ENCODE peak calls at places on chromosomes 16 and 17, in five cellular contexts. B is cardiac muscle cell, G is neural crest cell, N is BJ, Z is brain microvascular endothelial cell. R is an unnamed sample.

GRCh38 chr17:80345321-80345720 is 69.6 kb upstream of the ENDOV start:
- DNase-seq in B (no peak), G (no peak), N (no peak), Z (no peak), R (no peak)

GRCh38 chr17:71975998-71976649 is 144.7 kb upstream of the SOX9 start:
- DNase-seq in B (peak; percentile 98), G (peak; percentile 13), N (peak; percentile 86), Z (peak; percentile 95), R (no peak)

GRCh38 chr17:37744961-37745800 is at the start of gene HNF1B:
- DNase-seq in B (no peak), G (no peak), N (no peak), Z (no peak), R (peak; percentile 87)

GRCh38 chr16:53922805-53923645 is 219.1 kb downstream of the FTO start:
- DNase-seq in B (peak; percentile 38), G (no peak), N (no peak), Z (no peak), R (no peak)

GRCh38 chr17:16123531-16123930 is 91.8 kb downstream of the NCOR1 start:
- DNase-seq in B (no peak), G (no peak), N (no peak), Z (no peak), R (no peak)

GRCh38 chr16:66189951-66190350 is 176.5 kb upstream of the CDH5 start:
- DNase-seq in B (peak; percentile 94), G (no peak), N (peak; percentile 31), Z (peak; percentile 23), R (no peak)

GRCh38 chr17:42221886-42222745 is 27.8 kb upstream of the GHDC start:
- DNase-seq in B (peak; percentile 78), G (peak; percentile 22), N (no peak), Z (peak; percentile 48), R (no peak)

GRCh38 chr17:36008998-36009665 is 7.8 kb upstream of the CCL15 start:
- DNase-seq in B (peak; percentile 20), G (no peak), N (no peak), Z (peak; percentile 6), R (peak; percentile 39)

GRCh38 chr16:71540-72341 is 690 bp downstream of the RHBDF1 start:
- DNase-seq in B (peak; percentile 69), G (peak; percentile 54), N (no peak), Z (peak; percentile 54), R (peak; percentile 91)

GRCh38 chr17:65723356-65723928 is 162.0 kb upstream of the AXIN2 start:
- DNase-seq in B (peak; percentile 20), G (no peak), N (no peak), Z (no peak), R (no peak)

GRCh38 chr17:14688134-14688533 is 387.3 kb downstream of the HS3ST3B1 start:
- DNase-seq in B (no peak), G (no peak), N (no peak), Z (no peak), R (no peak)

GRCh38 chr17:1179635-1180433 is at the start of gene ABR:
- DNase-seq in B (peak; percentile 47), G (peak; percentile 43), N (no peak), Z (no peak), R (peak; percentile 49)

GRCh38 chr17:48575673-48576478 is 2.3 kb downstream of the HOXB4 start:
- DNase-seq in B (no peak), G (no peak), N (no peak), Z (no peak), R (no peak)

GRCh38 chr17:59607061-59607460 is 12.6 kb upstream of the CLTC start:
- DNase-seq in B (no peak), G (no peak), N (no peak), Z (no peak), R (no peak)

GRCh38 chr17:59611503-59611902 is 8.2 kb upstream of the CLTC start:
- DNase-seq in B (no peak), G (no peak), N (no peak), Z (no peak), R (no peak)

DNA sequence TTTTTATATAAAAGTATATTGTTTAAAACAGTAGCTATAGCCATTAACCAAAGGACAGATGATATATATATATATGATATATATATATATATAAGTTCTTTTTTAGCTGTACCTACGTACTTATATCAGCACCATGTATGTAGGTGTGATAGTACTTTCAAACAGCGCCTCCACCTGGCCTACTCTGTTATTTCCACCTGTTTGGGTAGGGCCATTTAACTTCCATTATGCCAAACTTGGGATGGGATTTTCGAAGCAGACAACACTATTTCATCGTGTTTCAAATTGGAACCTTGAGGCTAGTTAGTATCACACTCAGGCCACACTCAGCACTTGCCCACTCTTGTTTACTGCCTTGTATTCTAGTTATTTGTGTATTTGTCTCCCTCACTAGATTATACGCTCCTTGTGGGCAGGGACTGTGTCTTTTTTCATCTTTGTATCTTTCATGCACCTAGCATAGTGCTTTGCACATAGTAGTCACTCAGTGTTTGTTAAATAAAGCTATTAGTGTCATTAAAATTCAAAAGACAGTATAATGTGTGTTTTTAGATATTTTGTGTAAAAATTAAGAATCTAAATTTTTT is 11.8 kb upstream of the CLTC start:
- DNase-seq in B (no peak), G (no peak), N (no peak), Z (no peak), R (no peak)
- TF ChIP-seq CTCF in B (peak; percentile 30), G (peak; percentile 45), N (no peak), Z (peak; percentile 40), R (peak; percentile 38)

GRCh38 chr17:74601944-74602572 is 10.0 kb upstream of the CD300LD start:
- DNase-seq in B (peak; percentile 70), G (peak; percentile 54), N (no peak), Z (peak; percentile 18), R (peak; percentile 59)
- TF ChIP-seq CTCF in B (peak; percentile 85), G (peak; percentile 72), N (peak; percentile 42), Z (peak; percentile 55), R (peak; percentile 81)

GRCh38 chr17:55720917-55721836 is 1.5 kb downstream of the TMEM100 start:
- DNase-seq in B (no peak), G (no peak), N (no peak), Z (no peak), R (no peak)
- TF ChIP-seq CTCF in B (no peak), G (no peak), N (no peak), Z (no peak), R (no peak)

GRCh38 chr16:81530814-81531213 is 86.2 kb downstream of the CMIP start:
- DNase-seq in B (no peak), G (no peak), N (no peak), Z (no peak), R (no peak)

GRCh38 chr16:81528258-81528657 is 83.7 kb downstream of the CMIP start:
- DNase-seq in B (no peak), G (no peak), N (no peak), Z (no peak), R (no peak)

GRCh38 chr16:81531415-81531814 is 86.8 kb downstream of the CMIP start:
- DNase-seq in B (no peak), G (no peak), N (no peak), Z (no peak), R (peak; percentile 87)

GRCh38 chr16:81532491-81533174 is 88.0 kb downstream of the CMIP start:
- DNase-seq in B (no peak), G (no peak), N (no peak), Z (no peak), R (no peak)

GRCh38 chr16:81530296-81530721 is 85.7 kb downstream of the CMIP start:
- DNase-seq in B (no peak), G (no peak), N (no peak), Z (no peak), R (no peak)
- TF ChIP-seq CTCF in B (no peak), G (no peak), N (no peak), Z (no peak), R (no peak)

GRCh38 chr17:32243712-32244111 is 21.9 kb upstream of the RHBDL3 start:
- DNase-seq in B (no peak), G (no peak), N (no peak), Z (no peak), R (no peak)

GRCh38 chr17:32241521-32242094 is 24.0 kb upstream of the RHBDL3 start:
- DNase-seq in B (no peak), G (no peak), N (no peak), Z (no peak), R (no peak)

GRCh38 chr17:32235588-32235987 is 30.0 kb upstream of the RHBDL3 start:
- DNase-seq in B (no peak), G (no peak), N (no peak), Z (no peak), R (no peak)

GRCh38 chr17:32239457-32239856 is 26.2 kb upstream of the RHBDL3 start:
- DNase-seq in B (no peak), G (no peak), N (no peak), Z (no peak), R (no peak)

DNA sequence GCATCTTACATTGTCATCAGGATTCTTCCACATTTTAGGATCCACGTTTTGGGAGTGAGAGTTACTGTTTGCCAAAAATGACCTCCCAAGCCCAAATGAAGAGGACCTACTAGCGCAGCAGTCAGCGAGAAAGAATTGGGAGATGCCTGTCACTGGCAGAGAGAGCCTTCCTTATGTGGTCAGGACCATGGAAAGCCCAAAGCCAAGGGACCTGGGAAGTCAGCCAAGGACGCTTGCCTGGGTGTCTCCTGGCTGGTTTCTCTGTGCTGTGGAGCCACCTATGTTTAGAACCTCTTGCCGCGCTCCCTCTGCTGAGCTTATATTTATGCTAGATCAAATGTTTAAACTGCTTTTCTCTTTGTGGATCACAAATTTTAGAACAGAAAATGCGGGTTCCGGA is 24.9 kb upstream of the RHBDL3 start:
- DNase-seq in B (peak; percentile 38), G (no peak), N (no peak), Z (peak; percentile 27), R (no peak)
- TF ChIP-seq CTCF in B (no peak), G (no peak), N (no peak), Z (no peak), R (no peak)

GRCh38 chr17:57499648-57500049 is 243.3 kb downstream of the MSI2 start:
- DNase-seq in B (no peak), G (no peak), N (no peak), Z (peak; percentile 18), R (no peak)
- TF ChIP-seq CTCF in B (no peak), G (no peak), N (peak; percentile 14), Z (peak; percentile 35), R (no peak)

DNA sequence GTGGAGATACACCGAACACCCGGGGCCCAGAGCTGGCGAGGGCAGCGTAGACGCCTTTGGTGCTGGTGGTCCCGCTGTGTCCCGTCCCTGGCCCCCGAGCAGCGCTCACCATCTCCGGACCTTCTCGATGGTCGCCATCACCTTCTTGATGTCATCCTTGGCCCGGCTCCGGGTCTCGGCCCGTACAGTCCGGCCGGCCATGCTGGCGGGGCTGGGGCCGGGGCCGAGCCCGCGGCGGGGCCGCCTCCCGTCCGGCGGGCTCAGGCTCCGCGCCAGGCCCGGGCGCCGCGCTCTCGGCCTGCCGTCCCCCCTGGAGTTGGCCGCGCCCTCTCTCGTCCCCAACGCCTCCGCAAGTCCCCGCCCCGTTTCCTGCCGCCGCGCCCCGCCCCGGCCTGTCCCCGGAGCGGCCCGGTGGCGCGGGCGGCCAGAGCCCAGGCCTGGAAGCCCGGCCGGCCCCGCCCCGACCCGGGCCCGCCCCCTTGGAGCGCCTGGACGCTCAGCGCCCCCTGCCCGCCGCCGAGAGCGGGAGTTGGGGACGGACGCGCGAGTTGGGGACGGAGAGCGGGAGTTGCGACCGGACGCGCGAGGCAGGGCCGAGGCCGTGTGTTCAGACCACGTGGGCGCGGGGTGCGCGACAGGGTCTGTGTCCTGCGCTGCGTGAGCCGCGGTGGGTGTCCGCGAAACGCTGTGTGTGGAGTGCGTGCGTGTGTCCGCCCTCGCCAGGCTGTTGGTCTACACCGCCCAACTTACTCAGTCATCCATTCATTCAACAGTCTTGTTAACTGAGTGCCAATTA is at the start of gene BCL7C:
- DNase-seq in B (peak; percentile 91), G (peak; percentile 85), N (peak; percentile 49), Z (peak; percentile 62), R (peak; percentile 95)
- TF ChIP-seq CTCF in B (peak; percentile 50), G (peak; percentile 55), N (peak; percentile 41), Z (peak; percentile 42), R (no peak)